ENCODE peak calls at places on chromosomes 13 and 19, in four cellular contexts. E, S, D and L are unnamed samples. For H3K9me1, the result is how much of the 10 kb centered on the place peaks cover.

GRCh38 chr19:18646535-18647370 is 9.9 kb downstream of the KLHL26 start:
- DNase-seq in E (no peak), S (no peak), D (no peak), L (no peak)

GRCh38 chr19:9848060-9848459 is 12.9 kb downstream of the PIN1 start:
- DNase-seq in E (no peak), S (no peak), D (no peak), L (no peak)

GRCh38 chr13:87120476-87120875 is 550.7 kb upstream of the SLITRK5 start:
- DNase-seq in E (no peak), S (no peak), D (no peak), L (peak)

GRCh38 chr19:47492571-47493377 is 8.8 kb upstream of the KPTN start:
- DNase-seq in E (no peak), S (no peak), D (no peak), L (no peak)

GRCh38 chr13:24709186-24709913 is 29.1 kb downstream of the ATP12A start:
- DNase-seq in E (no peak), S (no peak), D (no peak), L (no peak)

GRCh38 chr13:52414963-52415362 is 9.0 kb upstream of the THSD1 start:
- DNase-seq in E (no peak), S (peak), D (peak), L (peak)

GRCh38 chr19:14530005-14530348 is 583 bp downstream of the TECR start:
- DNase-seq in E (no peak), S (no peak), D (no peak), L (no peak)

GRCh38 chr13:65940720-65941119 is 1289.4 kb downstream of the PCDH9 start:
- DNase-seq in E (no peak), S (no peak), D (no peak), L (no peak)

GRCh38 chr13:50512602-50513527 is 330.6 kb downstream of the DLEU7 start:
- DNase-seq in E (peak), S (peak), D (no peak), L (peak)

GRCh38 chr13:31972453-31972852 is 59.1 kb upstream of the FRY start:
- DNase-seq in E (no peak), S (no peak), D (no peak), L (no peak)

GRCh38 chr13:30341815-30342570 is 34.6 kb upstream of the KATNAL1 start:
- DNase-seq in E (no peak), S (peak), D (peak), L (peak)

GRCh38 chr13:101579291-101579802 is 126.9 kb downstream of the ITGBL1 start:
- DNase-seq in E (no peak), S (peak), D (no peak), L (peak)

GRCh38 chr19:16496613-16496983 is 404 bp downstream of the C19orf44 start:
- DNase-seq in E (no peak), S (no peak), D (no peak), L (peak)

GRCh38 chr19:49333426-49334288 is 1.5 kb upstream of the CD37 start:
- DNase-seq in E (no peak), S (no peak), D (no peak), L (peak)

GRCh38 chr19:41587101-41587837 is 11.3 kb downstream of the CEACAM21 start:
- DNase-seq in E (no peak), S (no peak), D (no peak), L (no peak)

GRCh38 chr13:31334994-31335549 is 135.3 kb downstream of the B3GLCT start:
- DNase-seq in E (no peak), S (no peak), D (no peak), L (no peak)

GRCh38 chr19:17220207-17220758 is 5.1 kb downstream of the USE1 start:
- DNase-seq in E (peak), S (peak), D (no peak), L (peak)

GRCh38 chr19:5678071-5678682 is 2.1 kb downstream of the MICOS13 start:
- DNase-seq in E (no peak), S (no peak), D (no peak), L (no peak)

GRCh38 chr13:84823528-84823927 is 941.3 kb upstream of the SLITRK1 start:
- DNase-seq in E (no peak), S (no peak), D (no peak), L (no peak)

GRCh38 chr19:46065486-46065885 is 24.7 kb upstream of the IGFL4 start:
- DNase-seq in E (no peak), S (no peak), D (no peak), L (no peak)

GRCh38 chr13:27968316-27969072 is 621 bp downstream of the CDX2 start:
- DNase-seq in E (no peak), S (no peak), D (no peak), L (no peak)

GRCh38 chr13:28320884-28321574 is 173.9 kb downstream of the FLT1 start:
- DNase-seq in E (no peak), S (no peak), D (no peak), L (peak)

GRCh38 chr19:46970815-46971214 is 48.8 kb upstream of the NPAS1 start:
- DNase-seq in E (no peak), S (no peak), D (no peak), L (peak)

GRCh38 chr13:51339952-51340732 is 651 bp downstream of the SERPINE3 start:
- DNase-seq in E (no peak), S (no peak), D (no peak), L (peak)

GRCh38 chr19:29395712-29396414 is 129.9 kb upstream of the VSTM2B start:
- DNase-seq in E (no peak), S (no peak), D (no peak), L (no peak)

GRCh38 chr19:32901504-32902161 is 32.1 kb upstream of the SLC7A9 start:
- DNase-seq in E (no peak), S (no peak), D (no peak), L (no peak)

GRCh38 chr19:41133260-41133659 is 19.0 kb downstream of the CYP2F1 start:
- DNase-seq in E (no peak), S (no peak), D (no peak), L (no peak)

GRCh38 chr19:18340990-18341868 is 831 bp downstream of the PGPEP1 start:
- DNase-seq in E (peak), S (peak), D (no peak), L (peak)

GRCh38 chr19:1905071-1905862 is at the start of the genes ADAT3 and SCAMP4:
- DNase-seq in E (peak), S (peak), D (peak), L (peak)

GRCh38 chr19:1905863-1906375 is 720 bp downstream of the ADAT3 start:
- DNase-seq in E (no peak), S (no peak), D (no peak), L (no peak)

GRCh38 chr19:1906985-1907562 is 1.9 kb downstream of the ADAT3 start:
- DNase-seq in E (no peak), S (no peak), D (no peak), L (no peak)

GRCh38 chr19:1901940-1902404 is 3.2 kb upstream of the ADAT3 start:
- DNase-seq in E (no peak), S (no peak), D (no peak), L (no peak)

DNA sequence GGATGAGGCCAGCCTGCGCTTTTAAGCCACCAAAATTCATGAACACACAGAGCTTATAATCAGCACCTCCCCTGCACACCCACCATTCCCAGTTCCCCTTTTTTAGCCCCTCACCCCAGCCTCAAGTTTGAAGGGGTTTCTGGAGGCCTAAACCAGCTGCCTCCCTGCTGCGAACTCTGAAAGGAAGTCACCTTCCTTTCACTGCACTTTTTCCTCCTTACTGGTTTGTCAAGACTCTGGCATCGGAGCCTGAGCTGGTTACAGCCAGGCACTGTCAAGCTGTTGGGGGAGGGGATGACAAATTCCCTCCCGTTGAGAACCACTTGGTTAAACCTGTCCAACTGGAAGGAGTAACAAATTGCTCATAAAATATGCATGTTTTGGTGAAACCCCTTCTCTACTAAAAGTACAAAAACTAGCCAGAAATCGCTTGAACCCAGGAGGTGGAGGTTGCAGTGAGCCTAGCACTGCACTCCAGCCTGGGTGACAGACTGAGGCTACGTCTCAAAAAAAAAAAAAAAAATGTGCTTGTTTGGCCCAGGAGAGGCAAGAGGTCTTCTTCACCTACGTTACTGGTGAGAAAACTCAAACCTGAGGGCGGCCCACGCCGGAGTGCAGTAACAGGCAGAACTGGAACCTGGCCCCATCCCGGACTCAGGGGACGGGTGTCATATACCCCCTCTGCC is 671 bp upstream of the ADAT3 start:
- DNase-seq in E (no peak), S (no peak), D (peak), L (no peak)
- H3K9me1 ChIP-seq in E (under half), S (under half), D (under half), L (under half)

GRCh38 chr13:48976677-48977625 is 1.2 kb downstream of the FNDC3A start:
- DNase-seq in E (no peak), S (peak), D (no peak), L (no peak)

GRCh38 chr13:48975926-48976676 is 389 bp downstream of the FNDC3A start:
- DNase-seq in E (peak), S (peak), D (no peak), L (peak)

GRCh38 chr13:48977973-48978372 is 2.3 kb downstream of the FNDC3A start:
- DNase-seq in E (no peak), S (no peak), D (no peak), L (peak)

GRCh38 chr13:48973845-48974431 is 1.8 kb upstream of the FNDC3A start:
- DNase-seq in E (no peak), S (no peak), D (no peak), L (no peak)

GRCh38 chr13:48975101-48975925 is at the start of gene FNDC3A:
- DNase-seq in E (peak), S (peak), D (no peak), L (peak)
- H3K9me1 ChIP-seq in E (under half), S (under half), D (under half), L (under half)

GRCh38 chr13:92808007-92808406 is 418.6 kb upstream of the GPC6 start:
- DNase-seq in E (no peak), S (no peak), D (no peak), L (peak)
- H3K9me1 ChIP-seq in E (under half), S (under half), D (under half), L (under half)

DNA sequence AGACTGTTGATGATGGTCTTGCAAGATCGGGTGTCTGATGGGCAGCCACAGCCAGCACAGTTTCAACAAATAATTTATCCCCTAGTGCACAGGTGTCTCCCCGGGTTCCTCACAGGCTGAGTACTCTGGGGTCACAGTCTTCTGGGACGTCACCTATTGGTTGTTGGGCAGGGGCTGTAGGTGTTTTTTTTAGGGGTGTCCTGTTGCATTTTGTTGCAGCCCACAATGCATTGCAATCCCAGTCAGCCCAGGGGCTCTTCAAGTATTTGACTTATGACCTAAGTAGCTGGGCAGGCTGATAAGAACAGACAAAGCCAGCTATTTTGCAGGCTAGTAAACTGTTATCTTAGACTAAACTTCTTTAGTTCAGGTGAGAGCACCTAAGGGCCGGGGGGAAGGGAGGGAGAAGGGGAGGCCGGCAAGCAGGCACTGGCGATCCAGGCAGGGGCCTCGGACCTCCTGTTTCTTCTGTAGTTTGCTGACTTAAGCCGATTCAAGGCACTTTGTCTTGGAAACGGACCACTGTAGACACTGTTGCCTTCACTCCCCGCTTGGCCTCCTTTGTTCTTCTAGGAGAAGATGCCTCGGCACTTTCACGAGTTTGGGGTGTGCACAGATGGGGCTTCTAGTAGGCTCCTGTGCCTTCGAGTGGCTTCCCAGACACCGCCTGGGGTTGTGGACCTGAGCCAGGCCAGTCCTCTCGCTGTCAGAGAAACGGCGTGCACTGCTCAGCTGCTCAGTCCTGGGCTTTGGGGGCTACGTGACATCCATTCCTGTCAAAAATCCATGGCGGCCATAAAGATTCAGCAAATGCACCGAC is 33.9 kb upstream of the GRTP1 start:
- DNase-seq in E (no peak), S (no peak), D (no peak), L (no peak)
- H3K9me1 ChIP-seq in E (under half), S (under half), D (under half), L (under half)

DNA sequence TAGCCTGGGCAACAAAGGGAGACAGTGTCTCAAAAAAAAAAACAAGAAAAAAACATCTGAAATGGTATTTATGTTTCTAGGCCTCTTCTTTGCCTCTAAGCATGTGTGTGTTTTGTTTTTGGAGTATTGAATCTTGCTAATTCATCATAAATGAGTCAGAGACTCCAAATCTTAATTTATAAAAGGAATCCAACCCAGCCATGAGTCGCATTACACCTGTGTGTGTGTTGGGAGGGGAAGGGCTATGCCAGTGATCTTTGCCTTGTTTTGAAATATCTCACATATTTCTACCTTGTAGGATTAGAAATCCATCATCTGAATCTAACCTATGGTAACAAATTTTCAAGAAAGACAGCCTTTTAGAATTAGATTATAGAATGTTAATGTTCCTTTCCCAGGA is 4.0 kb downstream of the ZNF331 start:
- DNase-seq in E (no peak), S (no peak), D (no peak), L (no peak)
- H3K9me1 ChIP-seq in E (under half), S (under half), D (under half), L (under half)

GRCh38 chr19:58098682-58098998 is 609 bp upstream of the ZSCAN18 start:
- DNase-seq in E (no peak), S (no peak), D (no peak), L (no peak)
- H3K9me1 ChIP-seq in E (under half), S (under half), D (under half), L (under half)

GRCh38 chr13:73832203-73832602 is 302.0 kb downstream of the KLF12 start:
- DNase-seq in E (no peak), S (peak), D (no peak), L (no peak)
- H3K9me1 ChIP-seq in E (under half), S (under half), D (under half), L (under half)

GRCh38 chr13:38349386-38350113 is at the start of gene UFM1:
- DNase-seq in E (peak), S (peak), D (peak), L (peak)

GRCh38 chr13:38341149-38341692 is 8.4 kb upstream of the UFM1 start:
- DNase-seq in E (peak), S (no peak), D (no peak), L (no peak)

GRCh38 chr13:38350114-38350617 is 515 bp downstream of the UFM1 start:
- DNase-seq in E (peak), S (no peak), D (no peak), L (peak)

GRCh38 chr13:38348890-38349289 is 761 bp upstream of the UFM1 start:
- DNase-seq in E (peak), S (no peak), D (no peak), L (peak)

DNA sequence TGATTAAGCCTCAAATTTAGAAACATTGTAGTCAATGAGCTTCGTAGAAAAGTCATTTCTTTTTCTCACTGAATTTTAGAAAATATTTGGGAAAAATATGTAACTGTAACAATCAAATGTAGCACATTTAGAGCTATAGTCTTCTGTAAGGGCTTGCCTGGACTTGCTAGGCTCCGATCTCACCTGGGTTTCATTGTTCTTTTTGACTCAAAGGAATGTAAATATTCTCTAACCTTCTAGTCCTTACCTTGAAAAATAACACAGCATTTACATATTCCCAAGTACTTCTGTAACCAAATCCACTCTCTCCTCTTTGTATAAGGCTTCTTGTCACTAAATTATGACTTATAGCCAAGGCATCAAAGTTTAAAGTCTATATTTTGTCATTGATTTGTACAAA is 2.9 kb upstream of the UFM1 start:
- DNase-seq in E (no peak), S (no peak), D (no peak), L (no peak)
- H3K9me1 ChIP-seq in E (under half), S (under half), D (under half), L (under half)

GRCh38 chr19:35505956-35506355 is 7.5 kb downstream of the DMKN start:
- DNase-seq in E (no peak), S (no peak), D (no peak), L (no peak)
- H3K9me1 ChIP-seq in E (under half), S (under half), D (under half), L (under half)